ENCODE peak calls at places on chromosomes 1 and 21, in five cellular contexts. L is caudate nucleus; D is hepatocyte; B is CD4-positive, alpha-beta T cell; H is foreskin fibroblast. P is an unnamed sample.
A peak's percentile ranks its signal among the peaks of the same experiment; 100 is the strongest.

GRCh38 chr1:11413907-11414495 is 65.0 kb upstream of the DISP3 start:
- DNase-seq in L (no peak), D (no peak), B (no peak), H (no peak), P (no peak)

GRCh38 chr1:223019236-223019635 is 123.8 kb downstream of the TLR5 start:
- DNase-seq in L (no peak), D (no peak), B (no peak), H (no peak), P (no peak)

GRCh38 chr1:173295995-173296394 is 88.9 kb upstream of the TNFSF4 start:
- DNase-seq in L (no peak), D (no peak), B (no peak), H (peak; percentile 36), P (no peak)

GRCh38 chr1:43853161-43853921 is 80.3 kb upstream of the ARTN start:
- DNase-seq in L (no peak), D (no peak), B (no peak), H (peak; percentile 88), P (no peak)

GRCh38 chr1:110606784-110607662 is 865 bp upstream of the KCNA2 start:
- DNase-seq in L (no peak), D (peak; percentile 23), B (no peak), H (no peak), P (no peak)

GRCh38 chr1:78447096-78447495 is 43.7 kb upstream of the PTGFR start:
- DNase-seq in L (no peak), D (no peak), B (no peak), H (no peak), P (no peak)

GRCh38 chr1:199264911-199265310 is 626.1 kb downstream of the PTPRC start:
- DNase-seq in L (no peak), D (no peak), B (no peak), H (no peak), P (no peak)

GRCh38 chr1:157878059-157878458 is 36.5 kb upstream of the CD5L start:
- DNase-seq in L (no peak), D (peak; percentile 51), B (no peak), H (peak; percentile 9), P (no peak)

GRCh38 chr1:161172776-161173376 is 4.4 kb downstream of the B4GALT3 start:
- DNase-seq in L (no peak), D (no peak), B (no peak), H (peak; percentile 97), P (no peak)

GRCh38 chr1:31991202-31991601 is 22.5 kb upstream of the KHDRBS1 start:
- DNase-seq in L (no peak), D (no peak), B (no peak), H (no peak), P (no peak)

GRCh38 chr1:94490556-94490955 is 51.0 kb downstream of the F3 start:
- DNase-seq in L (no peak), D (no peak), B (no peak), H (no peak), P (no peak)

GRCh38 chr1:53176452-53177344 is 19.9 kb upstream of the CPT2 start:
- DNase-seq in L (no peak), D (peak; percentile 69), B (no peak), H (no peak), P (no peak)

GRCh38 chr1:46587072-46587471 is 17.0 kb downstream of the MKNK1 start:
- DNase-seq in L (no peak), D (no peak), B (no peak), H (no peak), P (no peak)

GRCh38 chr1:177024623-177025022 is 139.9 kb downstream of the ASTN1 start:
- DNase-seq in L (no peak), D (no peak), B (no peak), H (no peak), P (no peak)

GRCh38 chr1:45454464-45454863 is 36.5 kb downstream of the TESK2 start:
- DNase-seq in L (no peak), D (no peak), B (no peak), H (no peak), P (no peak)

GRCh38 chr21:23218667-23219066 is 2220.5 kb downstream of the NCAM2 start:
- DNase-seq in L (no peak), D (no peak), B (no peak), H (no peak), P (no peak)

GRCh38 chr1:12477936-12478611 is 139.9 kb downstream of the DHRS3 start:
- DNase-seq in L (no peak), D (peak; percentile 92), B (no peak), H (peak; percentile 98), P (no peak)

GRCh38 chr1:56034222-56034621 is 545.1 kb downstream of the PLPP3 start:
- DNase-seq in L (no peak), D (no peak), B (no peak), H (peak; percentile 48), P (no peak)

GRCh38 chr1:29629401-29629800 is 393.1 kb downstream of the PTPRU start:
- DNase-seq in L (no peak), D (no peak), B (no peak), H (no peak), P (no peak)

GRCh38 chr1:161081151-161081405 is 8.3 kb downstream of the NECTIN4 start:
- DNase-seq in L (no peak), D (no peak), B (no peak), H (no peak), P (no peak)

P was measured in nucleus accumbens.